ENCODE peak calls at places on chromosomes 13 and 19, in six cellular contexts. E is sigmoid colon, X is transverse colon, H is esophagus muscularis mucosa, N is stomach, D is spleen. G is an unnamed sample.
A peak's percentile ranks its signal among the peaks of the same experiment; 100 is the strongest.

GRCh38 chr19:50870417-50871089 is 2.7 kb upstream of the KLK2 start:
- DNase-seq in E (peak; percentile 59), X (no peak), H (no peak), N (no peak), D (no peak), G (no peak)

GRCh38 chr13:60112771-60113170 is 51.0 kb downstream of the DIAPH3 start:
- DNase-seq in E (no peak), X (no peak), H (no peak), N (no peak), D (no peak), G (no peak)

GRCh38 chr13:113926951-113927660 is 46.8 kb downstream of the C13orf46 start:
- DNase-seq in E (no peak), X (no peak), H (no peak), N (peak; percentile 23), D (peak; percentile 49), G (peak; percentile 88)

GRCh38 chr13:47798906-47799305 is 202.2 kb downstream of the SUCLA2 start:
- DNase-seq in E (no peak), X (no peak), H (no peak), N (no peak), D (no peak), G (no peak)

GRCh38 chr19:16435238-16435911 is 36.4 kb downstream of the EPS15L1 start:
- DNase-seq in E (peak; percentile 94), X (peak; percentile 48), H (no peak), N (no peak), D (no peak), G (no peak)

GRCh38 chr13:57629821-57630235 is 1.7 kb upstream of the PCDH17 start:
- DNase-seq in E (peak; percentile 85), X (peak; percentile 27), H (peak; percentile 96), N (peak; percentile 67), D (peak; percentile 84), G (no peak)

GRCh38 chr19:16883518-16883917 is 5.3 kb upstream of the F2RL3 start:
- DNase-seq in E (no peak), X (no peak), H (no peak), N (no peak), D (no peak), G (no peak)

GRCh38 chr13:94333131-94333820 is 146.2 kb downstream of the DCT start:
- DNase-seq in E (no peak), X (no peak), H (peak; percentile 17), N (no peak), D (no peak), G (no peak)

GRCh38 chr19:18802354-18802753 is 11.2 kb upstream of the COMP start:
- DNase-seq in E (no peak), X (no peak), H (no peak), N (no peak), D (no peak), G (no peak)

GRCh38 chr19:17220207-17220758 is 5.1 kb downstream of the USE1 start:
- DNase-seq in E (no peak), X (peak; percentile 52), H (no peak), N (no peak), D (no peak), G (no peak)

GRCh38 chr13:50374517-50374916 is 359.3 kb downstream of the KCNRG start:
- DNase-seq in E (no peak), X (no peak), H (no peak), N (no peak), D (no peak), G (no peak)

GRCh38 chr13:19586904-19587634 is 25.7 kb upstream of the TPTE2 start:
- DNase-seq in E (no peak), X (peak; percentile 55), H (peak; percentile 42), N (peak; percentile 31), D (peak; percentile 90), G (no peak)

GRCh38 chr19:5249526-5249925 is 91.1 kb downstream of the PTPRS start:
- DNase-seq in E (no peak), X (no peak), H (no peak), N (no peak), D (no peak), G (no peak)

GRCh38 chr13:110636701-110637201 is 21.4 kb downstream of the NAXD start:
- DNase-seq in E (no peak), X (no peak), H (no peak), N (no peak), D (no peak), G (no peak)

GRCh38 chr19:13053238-13053637 is 49.4 kb downstream of the LYL1 start:
- DNase-seq in E (no peak), X (no peak), H (no peak), N (no peak), D (no peak), G (no peak)

GRCh38 chr19:47093254-47093653 is 20.3 kb downstream of the ZC3H4 start:
- DNase-seq in E (no peak), X (no peak), H (no peak), N (no peak), D (no peak), G (no peak)

GRCh38 chr13:98103531-98103930 is 39.4 kb upstream of the FARP1 start:
- DNase-seq in E (no peak), X (no peak), H (no peak), N (no peak), D (no peak), G (no peak)

GRCh38 chr19:49677232-49677881 is at the start of gene PRMT1:
- DNase-seq in E (no peak), X (peak; percentile 44), H (no peak), N (no peak), D (peak; percentile 92), G (no peak)

GRCh38 chr13:108561152-108561551 is 68.3 kb upstream of the MYO16 start:
- DNase-seq in E (no peak), X (no peak), H (no peak), N (no peak), D (no peak), G (no peak)

GRCh38 chr19:2330632-2331284 is 2.3 kb downstream of the SPPL2B start:
- DNase-seq in E (no peak), X (peak; percentile 93), H (no peak), N (peak; percentile 74), D (no peak), G (no peak)

GRCh38 chr13:82678052-82678451 is 1204.2 kb downstream of the SLITRK1 start:
- DNase-seq in E (no peak), X (no peak), H (no peak), N (no peak), D (no peak), G (no peak)

GRCh38 chr19:58097783-58098681 is at the start of gene ZSCAN18:
- DNase-seq in E (peak; percentile 99), X (peak; percentile 96), H (peak; percentile 99), N (peak; percentile 96), D (peak; percentile 96), G (peak; percentile 96)

GRCh38 chr19:8363803-8364771 is at the start of gene ANGPTL4:
- DNase-seq in E (peak; percentile 94), X (peak; percentile 78), H (peak; percentile 92), N (peak; percentile 82), D (peak; percentile 69), G (no peak)
- TF ChIP-seq POLR2A in E (peak; percentile 35), X (peak; percentile 62), H (peak; percentile 83), N (no peak), D (no peak), G (no peak)

DNA sequence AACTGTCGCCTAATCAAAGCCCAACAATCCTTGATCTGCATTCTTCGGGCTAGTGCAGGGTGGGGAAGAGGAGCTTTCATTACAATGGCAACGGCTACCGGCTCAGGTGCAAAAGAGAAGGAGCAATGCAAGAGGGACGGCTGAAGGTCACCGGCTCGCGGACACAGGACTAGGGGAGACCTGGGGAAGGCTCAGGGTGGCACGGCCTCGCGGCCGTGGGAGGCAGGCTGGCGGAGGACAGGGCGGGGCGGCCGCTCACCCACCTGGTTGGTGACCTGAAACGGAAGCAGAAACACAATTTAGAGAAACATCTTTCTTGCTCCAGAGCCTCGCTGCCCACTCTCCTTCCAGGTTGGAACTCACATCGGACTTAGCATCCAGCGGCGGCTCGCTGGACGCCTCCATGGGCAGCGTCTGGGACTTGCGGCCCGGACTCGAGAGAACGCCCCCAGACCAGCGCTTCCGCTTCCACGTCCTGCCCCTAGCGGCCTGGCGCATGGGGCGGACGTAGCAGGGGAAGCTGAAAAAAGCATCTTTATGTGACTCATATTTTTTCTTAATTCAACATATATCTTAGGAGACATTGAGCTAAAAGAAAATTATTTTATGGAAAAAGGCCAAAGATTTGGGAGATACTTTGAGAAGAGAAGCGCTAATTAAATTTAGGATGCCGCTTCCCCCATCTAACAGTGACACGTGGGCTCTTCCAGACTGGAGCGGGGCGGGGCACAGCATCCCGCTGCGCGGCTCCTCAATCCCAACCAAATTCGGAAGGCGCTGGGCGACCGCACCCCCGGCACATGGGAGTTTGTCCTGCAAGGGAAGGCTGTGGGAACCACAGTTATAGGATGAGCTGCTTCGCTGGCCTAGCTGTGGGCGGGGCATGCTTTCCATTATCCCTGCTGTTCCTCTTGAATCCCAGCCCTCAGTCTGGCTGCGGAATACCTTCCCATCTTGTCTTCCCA is at the start of gene COMMD6:
- DNase-seq in E (peak; percentile 93), X (peak; percentile 77), H (peak; percentile 93), N (peak; percentile 73), D (peak; percentile 95), G (no peak)
- TF ChIP-seq POLR2AphosphoS5 in E (peak; percentile 87), X (peak; percentile 76), H (peak; percentile 89), N (peak; percentile 83), D (peak; percentile 87), G (peak; percentile 91)

GRCh38 chr13:30739646-30740642 is 4.6 kb downstream of the ALOX5AP start:
- DNase-seq in E (no peak), X (no peak), H (no peak), N (peak; percentile 27), D (no peak), G (no peak)

GRCh38 chr13:30736921-30737320 is 1.6 kb downstream of the ALOX5AP start:
- DNase-seq in E (no peak), X (no peak), H (no peak), N (no peak), D (no peak), G (no peak)

GRCh38 chr13:30738946-30739528 is 3.7 kb downstream of the ALOX5AP start:
- DNase-seq in E (no peak), X (no peak), H (no peak), N (no peak), D (no peak), G (no peak)

GRCh38 chr13:30737511-30738342 is 2.4 kb downstream of the ALOX5AP start:
- DNase-seq in E (no peak), X (no peak), H (no peak), N (no peak), D (peak; percentile 82), G (no peak)

DNA sequence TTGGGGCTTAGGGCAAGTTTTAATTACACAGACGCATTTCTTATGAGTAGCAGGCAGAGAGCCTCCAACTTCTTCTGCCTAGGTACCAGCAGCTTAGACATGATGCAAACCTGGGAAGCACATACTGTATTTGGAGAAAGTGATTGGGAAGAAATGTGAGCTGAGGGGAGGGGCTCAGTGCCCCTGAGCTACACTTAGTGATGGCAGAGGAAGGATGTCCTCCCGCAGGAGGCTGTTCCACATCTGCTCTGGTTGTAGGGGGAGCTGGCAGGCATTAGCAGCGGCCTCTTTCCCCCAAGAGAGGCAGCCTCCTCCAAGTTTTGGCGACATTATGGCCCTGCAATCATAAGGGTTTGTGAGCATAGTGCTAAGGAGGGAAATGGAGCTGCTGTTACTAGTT is 3.2 kb downstream of the ALOX5AP start:
- DNase-seq in E (no peak), X (no peak), H (no peak), N (no peak), D (no peak), G (no peak)
- H3K27ac ChIP-seq in E (no peak overlapping the region), X (no peak overlapping the region), H (no peak overlapping the region), N (peak overlapping the region; percentile 42), D (peak overlapping the region; percentile 93), G (no peak overlapping the region)

DNA sequence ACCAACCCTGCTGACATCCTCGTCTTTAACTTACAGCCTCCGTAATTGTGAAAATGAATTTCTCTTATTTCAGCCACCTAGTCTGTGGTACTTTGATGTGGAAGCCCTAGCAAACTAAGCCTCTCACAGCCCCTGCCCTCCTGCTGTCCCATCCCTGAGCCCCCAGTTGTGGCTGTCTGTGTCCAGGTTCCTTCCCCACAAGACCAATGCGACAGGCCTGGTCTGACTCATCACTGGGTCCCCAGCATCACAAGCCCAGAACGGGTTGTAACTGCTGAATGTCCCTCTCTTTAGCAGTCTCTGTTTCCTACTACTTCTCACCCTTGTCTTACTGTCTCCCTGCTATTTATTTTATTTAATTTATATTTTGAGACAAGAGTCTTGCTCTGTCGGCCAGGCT is 5.7 kb downstream of the POU2F2 start:
- DNase-seq in E (no peak), X (no peak), H (no peak), N (no peak), D (no peak), G (no peak)
- TF ChIP-seq POLR2A in E (no peak), X (no peak), H (no peak), N (no peak), D (no peak), G (no peak)

G was measured in vagina.